ENCODE peak calls at places on chromosomes 7 and 10, in six cellular contexts. U is GOT3; T is GM23248; K is stimulated activated naive CD8-positive, alpha-beta T cell treated with anti-CD3 and anti-CD28 coated beads, Interleukin-15, amount 100 ng/mL, for 72 hours; D is hepatocyte; B is astrocyte of the spinal cord. F is an unnamed sample.

GRCh38 chr7:74207586-74207985 is 2.2 kb upstream of the LAT2 start:
- DNase-seq in U (no peak), T (no peak), K (no peak), D (no peak), B (no peak), F (no peak)

GRCh38 chr10:100186813-100187212 is 984 bp upstream of the ERLIN1 start:
- DNase-seq in U (no peak), T (peak; percentile 19), K (peak; percentile 13), D (no peak), B (no peak), F (peak; percentile 29)

GRCh38 chr10:67815571-67816059 is 22.4 kb downstream of the DNAJC12 start:
- DNase-seq in U (no peak), T (no peak), K (no peak), D (peak; percentile 11), B (peak; percentile 36), F (no peak)

GRCh38 chr7:74480861-74481417 is 27.2 kb downstream of the GTF2IRD1 start:
- DNase-seq in U (peak; percentile 49), T (peak; percentile 81), K (no peak), D (peak; percentile 56), B (peak; percentile 64), F (peak; percentile 68)

GRCh38 chr7:99013266-99014112 is 130.4 kb downstream of the SMURF1 start:
- DNase-seq in U (no peak), T (no peak), K (no peak), D (no peak), B (no peak), F (no peak)

GRCh38 chr7:132614428-132615076 is 38.3 kb upstream of the PLXNA4 start:
- DNase-seq in U (no peak), T (peak; percentile 40), K (no peak), D (peak; percentile 43), B (peak; percentile 17), F (peak; percentile 31)

GRCh38 chr10:33031815-33032320 is 73.8 kb upstream of the ITGB1 start:
- DNase-seq in U (no peak), T (peak; percentile 3), K (no peak), D (no peak), B (no peak), F (no peak)

GRCh38 chr10:88883443-88883799 is 3.4 kb downstream of the STAMBPL1 start:
- DNase-seq in U (no peak), T (no peak), K (no peak), D (no peak), B (peak; percentile 36), F (no peak)

GRCh38 chr10:132632091-132632561 is 94.5 kb downstream of the INPP5A start:
- DNase-seq in U (no peak), T (no peak), K (no peak), D (no peak), B (no peak), F (no peak)

GRCh38 chr7:130841416-130841815 is 107.4 kb upstream of the KLF14 start:
- DNase-seq in U (no peak), T (no peak), K (peak; percentile 21), D (no peak), B (no peak), F (no peak)

GRCh38 chr10:50544095-50544856 is 79.5 kb downstream of the SGMS1 start:
- DNase-seq in U (no peak), T (no peak), K (no peak), D (no peak), B (no peak), F (no peak)

GRCh38 chr7:30922596-30922995 is 10.9 kb downstream of the AQP1 start:
- DNase-seq in U (no peak), T (no peak), K (peak; percentile 2), D (no peak), B (no peak), F (peak; percentile 17)

GRCh38 chr10:49324711-49325110 is 25.7 kb downstream of the C10orf71 start:
- DNase-seq in U (no peak), T (peak; percentile 6), K (no peak), D (no peak), B (no peak), F (no peak)

GRCh38 chr7:81776159-81776558 is 6.3 kb upstream of the HGF start:
- DNase-seq in U (no peak), T (peak; percentile 24), K (no peak), D (no peak), B (peak; percentile 13), F (no peak)

GRCh38 chr7:2938514-2939192 is 94.5 kb upstream of the GNA12 start:
- DNase-seq in U (no peak), T (no peak), K (no peak), D (no peak), B (no peak), F (no peak)

GRCh38 chr10:72308320-72308987 is 34.7 kb downstream of the DDIT4 start:
- DNase-seq in U (no peak), T (peak; percentile 91), K (peak; percentile 49), D (peak; percentile 86), B (peak; percentile 81), F (peak; percentile 84)

GRCh38 chr7:79982151-79982770 is 152.4 kb upstream of the GNAI1 start:
- DNase-seq in U (no peak), T (peak; percentile 61), K (no peak), D (no peak), B (peak; percentile 29), F (no peak)

GRCh38 chr10:62769574-62770242 is 34.8 kb upstream of the ADO start:
- DNase-seq in U (no peak), T (peak; percentile 18), K (no peak), D (no peak), B (no peak), F (no peak)

GRCh38 chr7:5776894-5777645 is 4.4 kb downstream of the RNF216 start:
- DNase-seq in U (no peak), T (no peak), K (no peak), D (no peak), B (no peak), F (no peak)

GRCh38 chr7:69935107-69935506 is 336.8 kb downstream of the AUTS2 start:
- DNase-seq in U (no peak), T (no peak), K (no peak), D (no peak), B (no peak), F (no peak)

GRCh38 chr7:157751351-157751750 is 414.5 kb downstream of the DNAJB6 start:
- DNase-seq in U (no peak), T (no peak), K (no peak), D (no peak), B (no peak), F (no peak)

GRCh38 chr10:2680802-2681201 is 386.5 kb upstream of the PFKP start:
- DNase-seq in U (no peak), T (no peak), K (no peak), D (no peak), B (no peak), F (no peak)

GRCh38 chr10:79022565-79023488 is 45.9 kb upstream of the ZMIZ1 start:
- DNase-seq in U (no peak), T (no peak), K (no peak), D (no peak), B (peak; percentile 13), F (no peak)

GRCh38 chr10:14838582-14839304 is 637 bp downstream of the HSPA14 start:
- DNase-seq in U (no peak), T (peak; percentile 61), K (peak; percentile 34), D (peak; percentile 58), B (peak; percentile 9), F (peak; percentile 36)

GRCh38 chr7:147509859-147510542 is 1080.6 kb upstream of the C7orf33 start:
- DNase-seq in U (no peak), T (peak; percentile 71), K (no peak), D (no peak), B (peak; percentile 38), F (no peak)

GRCh38 chr7:151063212-151063561 is 3.8 kb downstream of the SLC4A2 start:
- DNase-seq in U (no peak), T (peak; percentile 90), K (no peak), D (peak; percentile 72), B (peak; percentile 44), F (peak; percentile 56)

GRCh38 chr10:98486421-98486820 is 39.7 kb upstream of the HPS1 start:
- DNase-seq in U (no peak), T (peak; percentile 92), K (no peak), D (no peak), B (no peak), F (no peak)

GRCh38 chr10:62396864-62397263 is 22.7 kb downstream of the ZNF365 start:
- DNase-seq in U (no peak), T (no peak), K (no peak), D (no peak), B (no peak), F (no peak)

GRCh38 chr10:77756319-77757232 is 119.0 kb upstream of the KCNMA1 start:
- DNase-seq in U (no peak), T (peak; percentile 86), K (no peak), D (peak; percentile 79), B (peak; percentile 77), F (peak; percentile 44)

GRCh38 chr10:34723746-34724145 is 91.3 kb downstream of the PARD3 start:
- DNase-seq in U (no peak), T (peak; percentile 86), K (no peak), D (peak; percentile 59), B (peak; percentile 78), F (peak; percentile 65)

GRCh38 chr7:26620352-26620751 is 244.0 kb downstream of the SKAP2 start:
- DNase-seq in U (no peak), T (no peak), K (no peak), D (peak; percentile 13), B (peak; percentile 2), F (no peak)

GRCh38 chr7:106952658-106953231 is 87.7 kb downstream of the PIK3CG start:
- DNase-seq in U (no peak), T (no peak), K (no peak), D (no peak), B (no peak), F (peak; percentile 21)

GRCh38 chr7:108018668-108019067 is 15.7 kb upstream of the LAMB1 start:
- DNase-seq in U (no peak), T (no peak), K (no peak), D (no peak), B (no peak), F (no peak)

GRCh38 chr10:18501610-18502009 is 149.8 kb downstream of the NSUN6 start:
- DNase-seq in U (no peak), T (no peak), K (no peak), D (no peak), B (no peak), F (no peak)

GRCh38 chr7:148242271-148242801 is 348.2 kb upstream of the C7orf33 start:
- DNase-seq in U (no peak), T (peak; percentile 75), K (peak; percentile 18), D (peak; percentile 83), B (peak; percentile 23), F (peak; percentile 54)

F was measured in colonic mucosa.